ENCODE peak calls at places on chromosomes 11 and 22, in four cellular contexts. G, H, A and V are unnamed samples.
A peak's percentile ranks its signal among the peaks of the same experiment; 100 is the strongest.

GRCh38 chr11:78339483-78339882 is 78.1 kb downstream of the GAB2 start:
- DNase-seq in G (no peak), H (peak; percentile 40), A (no peak), V (no peak)

GRCh38 chr11:110126936-110127335 is 33.7 kb downstream of the ZC3H12C start:
- DNase-seq in G (no peak), H (no peak), A (no peak), V (no peak)

GRCh38 chr22:43031617-43032016 is 16.7 kb upstream of the PACSIN2 start:
- DNase-seq in G (no peak), H (no peak), A (no peak), V (no peak)

GRCh38 chr11:131977231-131977630 is 606.8 kb downstream of the NTM start:
- DNase-seq in G (peak; percentile 48), H (peak; percentile 64), A (no peak), V (peak; percentile 72)

GRCh38 chr22:44765571-44766285 is 13.4 kb downstream of the ARHGAP8 start:
- DNase-seq in G (no peak), H (no peak), A (no peak), V (no peak)

GRCh38 chr22:50737728-50738648 is at the start of gene ACR:
- DNase-seq in G (no peak), H (no peak), A (no peak), V (peak; percentile 51)

GRCh38 chr11:15937601-15938361 is 418.6 kb downstream of the SOX6 start:
- DNase-seq in G (no peak), H (no peak), A (no peak), V (no peak)

GRCh38 chr11:34266987-34267386 is 90.8 kb downstream of the ABTB2 start:
- DNase-seq in G (no peak), H (peak; percentile 57), A (no peak), V (peak; percentile 8)

GRCh38 chr11:83722392-83722791 is 436.2 kb upstream of the CCDC90B start:
- DNase-seq in G (no peak), H (no peak), A (no peak), V (no peak)

GRCh38 chr11:340539-341512 is 20.2 kb upstream of the IFITM3 start:
- DNase-seq in G (no peak), H (no peak), A (no peak), V (no peak)

GRCh38 chr22:40325315-40325714 is 21.0 kb upstream of the ADSL start:
- DNase-seq in G (no peak), H (no peak), A (no peak), V (no peak)

GRCh38 chr11:73195191-73196007 is 22.7 kb upstream of the P2RY2 start:
- DNase-seq in G (no peak), H (no peak), A (no peak), V (no peak)

GRCh38 chr11:11167806-11168205 is 185.2 kb downstream of the CSNK2A3 start:
- DNase-seq in G (no peak), H (no peak), A (no peak), V (no peak)

GRCh38 chr11:76152741-76153608 is 53.3 kb downstream of the WNT11 start:
- DNase-seq in G (no peak), H (peak; percentile 5), A (no peak), V (no peak)

GRCh38 chr11:36216061-36216615 is 73.1 kb downstream of the COMMD9 start:
- DNase-seq in G (no peak), H (no peak), A (no peak), V (no peak)

GRCh38 chr11:65379698-65380459 is 2.6 kb downstream of the SLC25A45 start:
- DNase-seq in G (no peak), H (no peak), A (no peak), V (no peak)